ENCODE peak calls at places on chromosomes 5 and 9, in four cellular contexts. One of them, this sample, is unnamed.

GRCh38 chr9:25724424-25724823 is 46.2 kb upstream of the TUSC1 start:
- DNase-seq in esophagus squamous epithelium: no peak
- DNase-seq in H1: no peak
- DNase-seq in right lobe of liver: no peak
- DNase-seq in this sample: no peak

GRCh38 chr9:74771262-74771585 is 116.5 kb downstream of the TRPM6 start:
- DNase-seq in esophagus squamous epithelium: no peak
- DNase-seq in H1: no peak
- DNase-seq in right lobe of liver: no peak
- DNase-seq in this sample: no peak

GRCh38 chr5:65768723-65769122 is 46.7 kb downstream of the NLN start:
- DNase-seq in esophagus squamous epithelium: no peak
- DNase-seq in H1: no peak
- DNase-seq in right lobe of liver: no peak
- DNase-seq in this sample: no peak

GRCh38 chr5:150081541-150082283 is 4.6 kb downstream of the CSF1R start:
- DNase-seq in esophagus squamous epithelium: no peak
- DNase-seq in H1: no peak
- DNase-seq in right lobe of liver: peak; percentile 76
- DNase-seq in this sample: peak; percentile 51

GRCh38 chr5:168903082-168903481 is 323.9 kb upstream of the PANK3 start:
- DNase-seq in esophagus squamous epithelium: no peak
- DNase-seq in H1: no peak
- DNase-seq in right lobe of liver: no peak
- DNase-seq in this sample: no peak

GRCh38 chr5:113081881-113082546 is 105.4 kb downstream of the DCP2 start:
- DNase-seq in esophagus squamous epithelium: no peak
- DNase-seq in H1: no peak
- DNase-seq in right lobe of liver: no peak
- DNase-seq in this sample: no peak

GRCh38 chr9:27385606-27386005 is 88.7 kb upstream of the EQTN start:
- DNase-seq in esophagus squamous epithelium: no peak
- DNase-seq in H1: no peak
- DNase-seq in right lobe of liver: no peak
- DNase-seq in this sample: no peak

GRCh38 chr9:2125909-2126308 is 110.8 kb downstream of the SMARCA2 start:
- DNase-seq in esophagus squamous epithelium: no peak
- DNase-seq in H1: no peak
- DNase-seq in right lobe of liver: no peak
- DNase-seq in this sample: no peak

GRCh38 chr5:159091596-159091995 is 8.1 kb downstream of the EBF1 start:
- DNase-seq in esophagus squamous epithelium: no peak
- DNase-seq in H1: no peak
- DNase-seq in right lobe of liver: no peak
- DNase-seq in this sample: no peak

GRCh38 chr5:1412621-1413020 is 32.6 kb downstream of the SLC6A3 start:
- DNase-seq in esophagus squamous epithelium: no peak
- DNase-seq in H1: no peak
- DNase-seq in right lobe of liver: no peak
- DNase-seq in this sample: no peak

GRCh38 chr5:39093351-39093749 is 19.2 kb upstream of the RICTOR start:
- DNase-seq in esophagus squamous epithelium: no peak
- DNase-seq in H1: no peak
- DNase-seq in right lobe of liver: no peak
- DNase-seq in this sample: no peak

GRCh38 chr9:129398901-129399300 is 220.8 kb upstream of the IER5L start:
- DNase-seq in esophagus squamous epithelium: no peak
- DNase-seq in H1: no peak
- DNase-seq in right lobe of liver: peak; percentile 5
- DNase-seq in this sample: no peak

GRCh38 chr9:36276840-36277239 is 18.6 kb upstream of the GNE start:
- DNase-seq in esophagus squamous epithelium: no peak
- DNase-seq in H1: no peak
- DNase-seq in right lobe of liver: no peak
- DNase-seq in this sample: no peak

GRCh38 chr9:87519415-87519989 is 21.8 kb downstream of the DAPK1 start:
- DNase-seq in esophagus squamous epithelium: no peak
- DNase-seq in H1: no peak
- DNase-seq in right lobe of liver: no peak
- DNase-seq in this sample: no peak

GRCh38 chr9:71767421-71768321 is 642 bp downstream of the CEMIP2 start:
- DNase-seq in esophagus squamous epithelium: no peak
- DNase-seq in H1: peak; percentile 63
- DNase-seq in right lobe of liver: peak; percentile 31
- DNase-seq in this sample: peak; percentile 76

GRCh38 chr9:4829956-4830355 is 37.2 kb downstream of the RCL1 start:
- DNase-seq in esophagus squamous epithelium: no peak
- DNase-seq in H1: no peak
- DNase-seq in right lobe of liver: no peak
- DNase-seq in this sample: no peak

GRCh38 chr9:37302277-37302676 is 120.2 kb upstream of the GRHPR start:
- DNase-seq in esophagus squamous epithelium: no peak
- DNase-seq in H1: no peak
- DNase-seq in right lobe of liver: no peak
- DNase-seq in this sample: peak; percentile 54

GRCh38 chr9:90878562-90878961 is 76.9 kb downstream of the SYK start:
- DNase-seq in esophagus squamous epithelium: no peak
- DNase-seq in H1: no peak
- DNase-seq in right lobe of liver: no peak
- DNase-seq in this sample: no peak

GRCh38 chr5:821504-821903 is 29.3 kb downstream of the ZDHHC11 start:
- DNase-seq in esophagus squamous epithelium: no peak
- DNase-seq in H1: no peak
- DNase-seq in right lobe of liver: no peak
- DNase-seq in this sample: no peak

GRCh38 chr5:107011530-107012115 is 659.1 kb downstream of the EFNA5 start:
- DNase-seq in esophagus squamous epithelium: no peak
- DNase-seq in H1: no peak
- DNase-seq in right lobe of liver: no peak
- DNase-seq in this sample: no peak

GRCh38 chr5:36719266-36719665 is 112.9 kb downstream of the SLC1A3 start:
- DNase-seq in esophagus squamous epithelium: no peak
- DNase-seq in H1: no peak
- DNase-seq in right lobe of liver: no peak
- DNase-seq in this sample: no peak

GRCh38 chr5:69492391-69493234 is at the start of gene OCLN:
- DNase-seq in esophagus squamous epithelium: no peak
- DNase-seq in H1: peak; percentile 92
- DNase-seq in right lobe of liver: peak; percentile 85
- DNase-seq in this sample: peak; percentile 83

GRCh38 chr9:2208991-2209390 is 193.8 kb downstream of the SMARCA2 start:
- DNase-seq in esophagus squamous epithelium: no peak
- DNase-seq in H1: no peak
- DNase-seq in right lobe of liver: no peak
- DNase-seq in this sample: no peak

GRCh38 chr5:74542477-74542876 is 98.1 kb downstream of the ENC1 start:
- DNase-seq in esophagus squamous epithelium: no peak
- DNase-seq in H1: no peak
- DNase-seq in right lobe of liver: no peak
- DNase-seq in this sample: no peak

GRCh38 chr5:10524376-10525123 is 39.3 kb upstream of the ANKRD33B start:
- DNase-seq in esophagus squamous epithelium: no peak
- DNase-seq in H1: no peak
- DNase-seq in right lobe of liver: no peak
- DNase-seq in this sample: no peak

GRCh38 chr5:157892974-157893373 is 34.0 kb upstream of the CLINT1 start:
- DNase-seq in esophagus squamous epithelium: no peak
- DNase-seq in H1: no peak
- DNase-seq in right lobe of liver: no peak
- DNase-seq in this sample: no peak

GRCh38 chr5:119269061-119269579 is 86.7 kb upstream of the TNFAIP8 start:
- DNase-seq in esophagus squamous epithelium: no peak
- DNase-seq in H1: no peak
- DNase-seq in right lobe of liver: peak; percentile 48
- DNase-seq in this sample: peak; percentile 80

GRCh38 chr9:135478858-135479468 is 619 bp upstream of the PPP1R26 start:
- DNase-seq in esophagus squamous epithelium: no peak
- DNase-seq in H1: peak; percentile 64
- DNase-seq in right lobe of liver: peak; percentile 40
- DNase-seq in this sample: peak; percentile 71

GRCh38 chr9:113593682-113594281 is 130.3 kb downstream of the RGS3 start:
- DNase-seq in esophagus squamous epithelium: peak; percentile 23
- DNase-seq in H1: peak; percentile 86
- DNase-seq in right lobe of liver: peak; percentile 92
- DNase-seq in this sample: peak; percentile 36

GRCh38 chr9:120151806-120152205 is 428.2 kb downstream of the CDK5RAP2 start:
- DNase-seq in esophagus squamous epithelium: no peak
- DNase-seq in H1: no peak
- DNase-seq in right lobe of liver: no peak
- DNase-seq in this sample: no peak

DNA sequence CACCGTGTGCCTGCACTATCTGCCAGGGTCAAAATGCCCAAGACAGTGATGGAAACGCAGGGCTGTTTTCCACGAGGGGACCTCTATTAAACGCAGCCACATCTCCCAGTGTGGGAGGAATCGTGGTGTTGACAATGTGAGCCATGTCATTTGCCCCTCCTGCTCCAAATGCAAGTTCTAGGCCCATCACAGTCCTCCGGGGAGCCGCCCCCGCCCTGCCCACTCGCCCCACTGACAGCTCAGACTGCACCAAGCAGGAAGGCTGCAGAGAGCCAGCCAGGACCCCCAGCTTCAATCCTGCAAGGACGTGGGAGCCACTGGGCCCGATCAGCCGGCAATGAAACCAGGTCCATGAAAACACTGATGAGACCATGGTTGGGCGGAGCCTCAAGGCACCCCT is 85.9 kb downstream of the VAV2 start:
- DNase-seq in esophagus squamous epithelium: no peak
- DNase-seq in H1: no peak
- DNase-seq in right lobe of liver: no peak
- DNase-seq in this sample: no peak
- H3K4me1 ChIP-seq in esophagus squamous epithelium: no peaks in the 10 kb centered on the region
- H3K4me1 ChIP-seq in H1: no peaks in the 10 kb centered on the region
- H3K4me1 ChIP-seq in right lobe of liver: no peaks in the 10 kb centered on the region
- H3K4me1 ChIP-seq in this sample: no peaks in the 10 kb centered on the region

GRCh38 chr9:127580371-127580770 is 31.7 kb upstream of the STXBP1 start:
- DNase-seq in esophagus squamous epithelium: no peak
- DNase-seq in H1: no peak
- DNase-seq in right lobe of liver: no peak
- DNase-seq in this sample: no peak

GRCh38 chr9:127578627-127578951 is 33.5 kb upstream of the STXBP1 start:
- DNase-seq in esophagus squamous epithelium: no peak
- DNase-seq in H1: no peak
- DNase-seq in right lobe of liver: no peak
- DNase-seq in this sample: no peak

GRCh38 chr9:127575875-127576778 is 36.0 kb upstream of the STXBP1 start:
- DNase-seq in esophagus squamous epithelium: no peak
- DNase-seq in H1: no peak
- DNase-seq in right lobe of liver: no peak
- DNase-seq in this sample: peak; percentile 68

GRCh38 chr9:127580879-127581278 is 31.2 kb upstream of the STXBP1 start:
- DNase-seq in esophagus squamous epithelium: no peak
- DNase-seq in H1: no peak
- DNase-seq in right lobe of liver: no peak
- DNase-seq in this sample: no peak

DNA sequence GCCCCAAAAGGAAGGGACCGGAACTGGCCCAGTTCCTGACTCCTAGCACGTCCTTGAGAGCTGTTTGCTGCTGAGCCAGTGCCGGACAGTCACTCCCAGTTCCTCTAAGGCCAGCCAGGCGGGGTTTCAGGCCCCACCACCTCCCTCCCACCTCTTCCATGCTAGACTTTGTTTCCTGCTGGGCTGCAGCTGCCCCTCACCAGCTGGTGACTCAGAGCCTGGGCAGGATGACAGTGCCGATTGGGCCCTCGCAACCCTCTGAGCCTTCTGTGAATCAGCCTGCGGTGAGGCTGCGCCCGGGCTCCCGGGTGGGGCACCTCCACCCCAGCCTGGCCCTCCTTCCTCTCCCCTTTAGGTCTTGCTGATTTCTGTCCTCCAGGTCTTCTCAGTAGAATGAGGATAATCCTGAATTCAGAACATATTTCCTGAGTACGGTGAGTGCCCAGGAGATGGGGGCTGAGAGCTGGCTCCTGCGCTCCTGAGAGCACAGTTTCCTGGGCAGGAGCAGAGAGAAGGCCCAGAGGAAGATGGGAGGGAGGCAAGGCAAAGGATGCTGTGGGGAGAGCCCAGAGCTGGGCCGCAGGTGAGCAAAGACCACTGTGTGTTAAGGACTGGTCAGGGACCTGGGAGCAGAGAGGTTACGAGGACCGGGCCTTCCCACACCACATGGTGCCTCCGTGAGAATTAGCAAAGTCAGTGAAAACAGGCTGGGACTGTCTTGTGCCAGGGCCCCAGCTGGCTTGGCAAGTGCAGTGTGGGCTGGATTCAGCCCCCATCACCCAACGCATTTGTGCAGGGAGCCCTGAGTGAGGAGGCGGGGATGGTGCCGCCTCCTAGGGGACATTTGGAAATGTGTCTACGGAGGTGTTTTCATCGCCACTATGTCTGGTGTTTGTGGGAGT is 32.9 kb upstream of the STXBP1 start:
- DNase-seq in esophagus squamous epithelium: peak; percentile 58
- DNase-seq in H1: no peak
- DNase-seq in right lobe of liver: peak; percentile 81
- DNase-seq in this sample: peak; percentile 88
- H3K4me3 ChIP-seq in esophagus squamous epithelium: peak overlapping the region; percentile 25
- H3K4me3 ChIP-seq in H1: no peak overlapping the region
- H3K4me3 ChIP-seq in right lobe of liver: peak overlapping the region; percentile 23
- H3K4me3 ChIP-seq in this sample: no peak overlapping the region

DNA sequence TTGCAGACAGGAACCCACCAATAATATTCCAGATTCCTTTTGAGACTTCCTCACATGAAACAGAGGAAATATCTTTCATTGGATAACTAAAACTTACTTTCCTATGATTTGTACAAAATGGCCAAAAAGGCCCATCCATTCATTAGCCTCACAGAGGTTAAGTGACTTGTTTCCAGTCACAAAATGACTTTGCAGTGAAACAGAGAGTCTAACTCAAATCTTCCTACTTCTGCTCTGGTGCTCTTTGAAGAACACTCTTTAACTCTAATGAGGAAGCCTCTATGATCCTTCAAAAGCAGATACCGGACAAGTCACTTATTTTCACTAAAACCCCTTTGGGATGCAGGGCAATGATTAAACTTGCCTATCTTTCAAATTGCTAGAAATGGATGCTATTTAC is 16.4 kb upstream of the MEF2C start:
- DNase-seq in esophagus squamous epithelium: no peak
- DNase-seq in H1: no peak
- DNase-seq in right lobe of liver: no peak
- DNase-seq in this sample: no peak
- TF ChIP-seq POLR2A in esophagus squamous epithelium: no peak
- TF ChIP-seq POLR2A in H1: no peak
- TF ChIP-seq POLR2A in right lobe of liver: no peak
- TF ChIP-seq POLR2A in this sample: no peak

GRCh38 chr9:33185858-33186257 is 18.7 kb upstream of the B4GALT1 start:
- DNase-seq in esophagus squamous epithelium: no peak
- DNase-seq in H1: no peak
- DNase-seq in right lobe of liver: no peak
- DNase-seq in this sample: no peak

GRCh38 chr9:33186457-33187168 is 19.5 kb upstream of the B4GALT1 start:
- DNase-seq in esophagus squamous epithelium: no peak
- DNase-seq in H1: no peak
- DNase-seq in right lobe of liver: peak; percentile 54
- DNase-seq in this sample: no peak

GRCh38 chr9:33185406-33185805 is 18.3 kb upstream of the B4GALT1 start:
- DNase-seq in esophagus squamous epithelium: no peak
- DNase-seq in H1: no peak
- DNase-seq in right lobe of liver: no peak
- DNase-seq in this sample: no peak

GRCh38 chr9:33189331-33189731 is 22.2 kb upstream of the B4GALT1 start:
- DNase-seq in esophagus squamous epithelium: no peak
- DNase-seq in H1: no peak
- DNase-seq in right lobe of liver: no peak
- DNase-seq in this sample: no peak

GRCh38 chr9:33187519-33188218 is 20.5 kb upstream of the B4GALT1 start:
- DNase-seq in esophagus squamous epithelium: no peak
- DNase-seq in H1: no peak
- DNase-seq in right lobe of liver: no peak
- DNase-seq in this sample: no peak
- H3K4me1 ChIP-seq in esophagus squamous epithelium: peaks cover 30% of the 10 kb centered on the region
- H3K4me1 ChIP-seq in H1: no peaks in the 10 kb centered on the region
- H3K4me1 ChIP-seq in right lobe of liver: no peaks in the 10 kb centered on the region
- H3K4me1 ChIP-seq in this sample: peaks cover 8% of the 10 kb centered on the region